ENCODE peak calls at places on chromosomes 7 and 10, in nine cellular contexts. K, X, E, N, Y, A, U, W and Q are unnamed samples.

GRCh38 chr10:68156373-68157185 is 47.3 kb downstream of the MYPN start:
- DNase-seq in K (no peak), X (peak), E (peak), N (peak), Y (peak), A (peak), U (peak), W (peak), Q (peak)

GRCh38 chr7:147308539-147308938 is 1191.9 kb downstream of the CNTNAP2 start:
- DNase-seq in K (no peak), X (no peak), E (no peak), N (no peak), Y (no peak), A (peak), U (no peak), W (no peak), Q (no peak)

GRCh38 chr10:111429288-111430028 is 352.6 kb downstream of the ADRA2A start:
- DNase-seq in K (no peak), X (no peak), E (no peak), N (no peak), Y (no peak), A (no peak), U (no peak), W (no peak), Q (no peak)

GRCh38 chr10:30686706-30687105 is 57.2 kb upstream of the LYZL2 start:
- DNase-seq in K (no peak), X (no peak), E (no peak), N (no peak), Y (no peak), A (no peak), U (no peak), W (no peak), Q (no peak)

GRCh38 chr7:11707606-11708193 is 124.3 kb downstream of the THSD7A start:
- DNase-seq in K (no peak), X (no peak), E (no peak), N (no peak), Y (no peak), A (no peak), U (no peak), W (no peak), Q (no peak)

GRCh38 chr7:123675092-123675473 is 19.4 kb downstream of the LMOD2 start:
- DNase-seq in K (no peak), X (no peak), E (no peak), N (peak), Y (no peak), A (no peak), U (no peak), W (no peak), Q (no peak)

GRCh38 chr7:18667466-18667865 is 171.9 kb downstream of the HDAC9 start:
- DNase-seq in K (no peak), X (no peak), E (no peak), N (peak), Y (no peak), A (peak), U (peak), W (no peak), Q (no peak)

GRCh38 chr7:88361357-88361756 is 54.7 kb upstream of the STEAP4 start:
- DNase-seq in K (no peak), X (no peak), E (no peak), N (no peak), Y (no peak), A (peak), U (no peak), W (no peak), Q (no peak)

GRCh38 chr7:22001345-22002004 is 55.8 kb upstream of the CDCA7L start:
- DNase-seq in K (peak), X (peak), E (no peak), N (peak), Y (peak), A (peak), U (peak), W (peak), Q (no peak)

GRCh38 chr10:60208676-60209269 is 180.9 kb downstream of the ANK3 start:
- DNase-seq in K (peak), X (no peak), E (no peak), N (peak), Y (no peak), A (peak), U (peak), W (no peak), Q (no peak)

GRCh38 chr7:2510909-2511768 is 8.4 kb upstream of the LFNG start:
- DNase-seq in K (no peak), X (no peak), E (peak), N (peak), Y (no peak), A (no peak), U (no peak), W (no peak), Q (no peak)

GRCh38 chr7:34058791-34059550 is 153.6 kb downstream of the BMPER start:
- DNase-seq in K (peak), X (peak), E (no peak), N (peak), Y (no peak), A (peak), U (peak), W (no peak), Q (peak)

GRCh38 chr7:92973293-92973731 is 136.9 kb upstream of the CDK6 start:
- DNase-seq in K (no peak), X (no peak), E (no peak), N (no peak), Y (no peak), A (no peak), U (no peak), W (no peak), Q (no peak)

GRCh38 chr10:15313844-15314243 is 57.2 kb downstream of the FAM171A1 start:
- DNase-seq in K (no peak), X (peak), E (no peak), N (peak), Y (no peak), A (no peak), U (peak), W (no peak), Q (no peak)

GRCh38 chr7:21071570-21071969 is 284.9 kb upstream of the SP8 start:
- DNase-seq in K (no peak), X (no peak), E (no peak), N (no peak), Y (no peak), A (no peak), U (no peak), W (no peak), Q (no peak)

GRCh38 chr7:2681954-2682799 is 5.8 kb upstream of the AMZ1 start:
- DNase-seq in K (no peak), X (peak), E (no peak), N (no peak), Y (no peak), A (no peak), U (no peak), W (no peak), Q (no peak)

GRCh38 chr7:98551541-98552273 is 65.4 kb upstream of the NPTX2 start:
- DNase-seq in K (no peak), X (no peak), E (no peak), N (no peak), Y (no peak), A (no peak), U (peak), W (no peak), Q (no peak)

GRCh38 chr7:84261509-84261908 is 66.9 kb upstream of the SEMA3A start:
- DNase-seq in K (peak), X (no peak), E (no peak), N (no peak), Y (no peak), A (no peak), U (no peak), W (no peak), Q (no peak)

GRCh38 chr7:90657481-90657880 is 61.4 kb downstream of the CDK14 start:
- DNase-seq in K (no peak), X (no peak), E (no peak), N (no peak), Y (no peak), A (no peak), U (peak), W (no peak), Q (no peak)